ENCODE peak calls at places on chromosomes 4 and X, in ten cellular contexts. One of them, this sample, is unnamed.

GRCh38 chrX:130082244-130083106 is 27.8 kb downstream of the ELF4 start:
- DNase-seq in left lung: peak; percentile 88
- DNase-seq in kidney: peak; percentile 87
- DNase-seq in H1: no peak
- DNase-seq in right lobe of liver: peak; percentile 73
- DNase-seq in retinal pigment epithelial cell: no peak
- DNase-seq in fibroblast of mammary gland: no peak
- DNase-seq in fibroblast of pulmonary artery: no peak
- DNase-seq in tibial artery: peak; percentile 64
- DNase-seq in heart right ventricle: peak; percentile 32
- DNase-seq in this sample: no peak

GRCh38 chr4:88320174-88320779 is 35.9 kb upstream of the PPM1K start:
- DNase-seq in left lung: no peak
- DNase-seq in kidney: no peak
- DNase-seq in H1: no peak
- DNase-seq in right lobe of liver: no peak
- DNase-seq in retinal pigment epithelial cell: peak; percentile 47
- DNase-seq in fibroblast of mammary gland: no peak
- DNase-seq in fibroblast of pulmonary artery: no peak
- DNase-seq in tibial artery: no peak
- DNase-seq in heart right ventricle: no peak
- DNase-seq in this sample: no peak

GRCh38 chr4:65416875-65417274 is 253.4 kb downstream of the EPHA5 start:
- DNase-seq in left lung: no peak
- DNase-seq in kidney: peak; percentile 54
- DNase-seq in H1: no peak
- DNase-seq in right lobe of liver: peak; percentile 74
- DNase-seq in retinal pigment epithelial cell: peak; percentile 91
- DNase-seq in fibroblast of mammary gland: no peak
- DNase-seq in fibroblast of pulmonary artery: peak; percentile 7
- DNase-seq in tibial artery: no peak
- DNase-seq in heart right ventricle: peak; percentile 51
- DNase-seq in this sample: peak; percentile 11

GRCh38 chr4:38696697-38697096 is 32.7 kb downstream of the KLF3 start:
- DNase-seq in left lung: no peak
- DNase-seq in kidney: no peak
- DNase-seq in H1: no peak
- DNase-seq in right lobe of liver: no peak
- DNase-seq in retinal pigment epithelial cell: no peak
- DNase-seq in fibroblast of mammary gland: no peak
- DNase-seq in fibroblast of pulmonary artery: peak; percentile 63
- DNase-seq in tibial artery: no peak
- DNase-seq in heart right ventricle: no peak
- DNase-seq in this sample: no peak

GRCh38 chr4:10312568-10312967 is 144.7 kb downstream of the ZNF518B start:
- DNase-seq in left lung: no peak
- DNase-seq in kidney: no peak
- DNase-seq in H1: no peak
- DNase-seq in right lobe of liver: no peak
- DNase-seq in retinal pigment epithelial cell: no peak
- DNase-seq in fibroblast of mammary gland: no peak
- DNase-seq in fibroblast of pulmonary artery: no peak
- DNase-seq in tibial artery: no peak
- DNase-seq in heart right ventricle: no peak
- DNase-seq in this sample: no peak

GRCh38 chr4:4277531-4277930 is 12.4 kb downstream of the LYAR start:
- DNase-seq in left lung: no peak
- DNase-seq in kidney: no peak
- DNase-seq in H1: no peak
- DNase-seq in right lobe of liver: no peak
- DNase-seq in retinal pigment epithelial cell: no peak
- DNase-seq in fibroblast of mammary gland: no peak
- DNase-seq in fibroblast of pulmonary artery: no peak
- DNase-seq in tibial artery: no peak
- DNase-seq in heart right ventricle: no peak
- DNase-seq in this sample: no peak

GRCh38 chr4:65665951-65666523 is 4.3 kb downstream of the EPHA5 start:
- DNase-seq in left lung: no peak
- DNase-seq in kidney: no peak
- DNase-seq in H1: no peak
- DNase-seq in right lobe of liver: no peak
- DNase-seq in retinal pigment epithelial cell: no peak
- DNase-seq in fibroblast of mammary gland: peak; percentile 6
- DNase-seq in fibroblast of pulmonary artery: no peak
- DNase-seq in tibial artery: no peak
- DNase-seq in heart right ventricle: no peak
- DNase-seq in this sample: no peak

GRCh38 chr4:16196482-16197393 is 29.5 kb downstream of the TAPT1 start:
- DNase-seq in left lung: no peak
- DNase-seq in kidney: no peak
- DNase-seq in H1: no peak
- DNase-seq in right lobe of liver: no peak
- DNase-seq in retinal pigment epithelial cell: no peak
- DNase-seq in fibroblast of mammary gland: peak; percentile 56
- DNase-seq in fibroblast of pulmonary artery: peak; percentile 73
- DNase-seq in tibial artery: no peak
- DNase-seq in heart right ventricle: peak; percentile 31
- DNase-seq in this sample: peak; percentile 25

GRCh38 chr4:42490015-42490414 is 92.7 kb downstream of the SHISA3 start:
- DNase-seq in left lung: no peak
- DNase-seq in kidney: no peak
- DNase-seq in H1: no peak
- DNase-seq in right lobe of liver: no peak
- DNase-seq in retinal pigment epithelial cell: no peak
- DNase-seq in fibroblast of mammary gland: no peak
- DNase-seq in fibroblast of pulmonary artery: no peak
- DNase-seq in tibial artery: no peak
- DNase-seq in heart right ventricle: no peak
- DNase-seq in this sample: no peak

GRCh38 chrX:40514376-40514775 is 66.4 kb upstream of the ATP6AP2 start:
- DNase-seq in left lung: no peak
- DNase-seq in kidney: no peak
- DNase-seq in H1: no peak
- DNase-seq in right lobe of liver: no peak
- DNase-seq in retinal pigment epithelial cell: no peak
- DNase-seq in fibroblast of mammary gland: no peak
- DNase-seq in fibroblast of pulmonary artery: no peak
- DNase-seq in tibial artery: no peak
- DNase-seq in heart right ventricle: no peak
- DNase-seq in this sample: no peak

GRCh38 chr4:118989098-118990080 is 100.7 kb downstream of the SYNPO2 start:
- DNase-seq in left lung: no peak
- DNase-seq in kidney: no peak
- DNase-seq in H1: no peak
- DNase-seq in right lobe of liver: no peak
- DNase-seq in retinal pigment epithelial cell: peak; percentile 18
- DNase-seq in fibroblast of mammary gland: peak; percentile 92
- DNase-seq in fibroblast of pulmonary artery: peak; percentile 56
- DNase-seq in tibial artery: no peak
- DNase-seq in heart right ventricle: no peak
- DNase-seq in this sample: peak; percentile 76

GRCh38 chrX:150489359-150490015 is 78.9 kb upstream of the MTM1 start:
- DNase-seq in left lung: no peak
- DNase-seq in kidney: no peak
- DNase-seq in H1: no peak
- DNase-seq in right lobe of liver: no peak
- DNase-seq in retinal pigment epithelial cell: no peak
- DNase-seq in fibroblast of mammary gland: no peak
- DNase-seq in fibroblast of pulmonary artery: peak; percentile 21
- DNase-seq in tibial artery: no peak
- DNase-seq in heart right ventricle: no peak
- DNase-seq in this sample: no peak

GRCh38 chrX:15349046-15349445 is 13.7 kb upstream of the PIGA start:
- DNase-seq in left lung: no peak
- DNase-seq in kidney: no peak
- DNase-seq in H1: no peak
- DNase-seq in right lobe of liver: no peak
- DNase-seq in retinal pigment epithelial cell: no peak
- DNase-seq in fibroblast of mammary gland: peak; percentile 79
- DNase-seq in fibroblast of pulmonary artery: peak; percentile 80
- DNase-seq in tibial artery: no peak
- DNase-seq in heart right ventricle: peak; percentile 32
- DNase-seq in this sample: no peak

GRCh38 chr4:76208005-76208765 is 5.4 kb downstream of the SCARB2 start:
- DNase-seq in left lung: peak; percentile 80
- DNase-seq in kidney: peak; percentile 91
- DNase-seq in H1: no peak
- DNase-seq in right lobe of liver: peak; percentile 90
- DNase-seq in retinal pigment epithelial cell: no peak
- DNase-seq in fibroblast of mammary gland: peak; percentile 93
- DNase-seq in fibroblast of pulmonary artery: peak; percentile 94
- DNase-seq in tibial artery: peak; percentile 89
- DNase-seq in heart right ventricle: peak; percentile 89
- DNase-seq in this sample: peak; percentile 75

GRCh38 chr4:153333874-153334273 is 10.6 kb upstream of the MND1 start:
- DNase-seq in left lung: no peak
- DNase-seq in kidney: no peak
- DNase-seq in H1: no peak
- DNase-seq in right lobe of liver: no peak
- DNase-seq in retinal pigment epithelial cell: no peak
- DNase-seq in fibroblast of mammary gland: peak; percentile 11
- DNase-seq in fibroblast of pulmonary artery: no peak
- DNase-seq in tibial artery: no peak
- DNase-seq in heart right ventricle: no peak
- DNase-seq in this sample: no peak

GRCh38 chr4:52709155-52709554 is 42.1 kb downstream of the ERVMER34-1 start:
- DNase-seq in left lung: no peak
- DNase-seq in kidney: no peak
- DNase-seq in H1: no peak
- DNase-seq in right lobe of liver: no peak
- DNase-seq in retinal pigment epithelial cell: no peak
- DNase-seq in fibroblast of mammary gland: no peak
- DNase-seq in fibroblast of pulmonary artery: no peak
- DNase-seq in tibial artery: no peak
- DNase-seq in heart right ventricle: no peak
- DNase-seq in this sample: no peak

GRCh38 chr4:153643406-153644016 is 40.6 kb upstream of the TLR2 start:
- DNase-seq in left lung: no peak
- DNase-seq in kidney: no peak
- DNase-seq in H1: no peak
- DNase-seq in right lobe of liver: no peak
- DNase-seq in retinal pigment epithelial cell: no peak
- DNase-seq in fibroblast of mammary gland: peak; percentile 56
- DNase-seq in fibroblast of pulmonary artery: peak; percentile 54
- DNase-seq in tibial artery: no peak
- DNase-seq in heart right ventricle: no peak
- DNase-seq in this sample: no peak

GRCh38 chrX:41734530-41734929 is 10.5 kb downstream of the GPR82 start:
- DNase-seq in left lung: no peak
- DNase-seq in kidney: no peak
- DNase-seq in H1: no peak
- DNase-seq in right lobe of liver: no peak
- DNase-seq in retinal pigment epithelial cell: no peak
- DNase-seq in fibroblast of mammary gland: peak; percentile 40
- DNase-seq in fibroblast of pulmonary artery: peak; percentile 33
- DNase-seq in tibial artery: no peak
- DNase-seq in heart right ventricle: no peak
- DNase-seq in this sample: no peak

GRCh38 chrX:23503835-23504539 is 163.3 kb upstream of the PRDX4 start:
- DNase-seq in left lung: peak; percentile 41
- DNase-seq in kidney: peak; percentile 87
- DNase-seq in H1: no peak
- DNase-seq in right lobe of liver: peak; percentile 64
- DNase-seq in retinal pigment epithelial cell: peak; percentile 78
- DNase-seq in fibroblast of mammary gland: peak; percentile 87
- DNase-seq in fibroblast of pulmonary artery: peak; percentile 73
- DNase-seq in tibial artery: peak; percentile 91
- DNase-seq in heart right ventricle: peak; percentile 57
- DNase-seq in this sample: peak; percentile 80

GRCh38 chr4:48546336-48546735 is 56.3 kb downstream of the ZAR1 start:
- DNase-seq in left lung: no peak
- DNase-seq in kidney: no peak
- DNase-seq in H1: no peak
- DNase-seq in right lobe of liver: no peak
- DNase-seq in retinal pigment epithelial cell: no peak
- DNase-seq in fibroblast of mammary gland: peak; percentile 57
- DNase-seq in fibroblast of pulmonary artery: peak; percentile 63
- DNase-seq in tibial artery: no peak
- DNase-seq in heart right ventricle: no peak
- DNase-seq in this sample: no peak

GRCh38 chr4:2417196-2417764 is 1.2 kb downstream of the ZFYVE28 start:
- DNase-seq in left lung: peak; percentile 77
- DNase-seq in kidney: peak; percentile 76
- DNase-seq in H1: no peak
- DNase-seq in right lobe of liver: no peak
- DNase-seq in retinal pigment epithelial cell: no peak
- DNase-seq in fibroblast of mammary gland: no peak
- DNase-seq in fibroblast of pulmonary artery: no peak
- DNase-seq in tibial artery: no peak
- DNase-seq in heart right ventricle: no peak
- DNase-seq in this sample: no peak

GRCh38 chrX:79336869-79337815 is 30.0 kb downstream of the ITM2A start:
- DNase-seq in left lung: no peak
- DNase-seq in kidney: no peak
- DNase-seq in H1: no peak
- DNase-seq in right lobe of liver: no peak
- DNase-seq in retinal pigment epithelial cell: no peak
- DNase-seq in fibroblast of mammary gland: no peak
- DNase-seq in fibroblast of pulmonary artery: no peak
- DNase-seq in tibial artery: no peak
- DNase-seq in heart right ventricle: no peak
- DNase-seq in this sample: no peak
- H3K4me3 ChIP-seq in left lung: no peak overlapping the region
- H3K4me3 ChIP-seq in kidney: no peak overlapping the region
- H3K4me3 ChIP-seq in H1: no peak overlapping the region
- H3K4me3 ChIP-seq in right lobe of liver: no peak overlapping the region
- H3K4me3 ChIP-seq in retinal pigment epithelial cell: no peak overlapping the region
- H3K4me3 ChIP-seq in fibroblast of mammary gland: no peak overlapping the region
- H3K4me3 ChIP-seq in fibroblast of pulmonary artery: no peak overlapping the region
- H3K4me3 ChIP-seq in tibial artery: no peak overlapping the region
- H3K4me3 ChIP-seq in heart right ventricle: peak overlapping the region; percentile 35
- H3K4me3 ChIP-seq in this sample: no peak overlapping the region

GRCh38 chr4:139266208-139266582 is 13.8 kb downstream of the MGARP start:
- DNase-seq in left lung: no peak
- DNase-seq in kidney: no peak
- DNase-seq in H1: no peak
- DNase-seq in right lobe of liver: no peak
- DNase-seq in retinal pigment epithelial cell: no peak
- DNase-seq in fibroblast of mammary gland: no peak
- DNase-seq in fibroblast of pulmonary artery: no peak
- DNase-seq in tibial artery: no peak
- DNase-seq in heart right ventricle: no peak
- DNase-seq in this sample: no peak
- H3K4me3 ChIP-seq in left lung: peak overlapping the region; percentile 22
- H3K4me3 ChIP-seq in kidney: peak overlapping the region; percentile 70
- H3K4me3 ChIP-seq in H1: no peak overlapping the region
- H3K4me3 ChIP-seq in right lobe of liver: peak overlapping the region; percentile 35
- H3K4me3 ChIP-seq in retinal pigment epithelial cell: peak overlapping the region; percentile 48
- H3K4me3 ChIP-seq in fibroblast of mammary gland: peak overlapping the region; percentile 52
- H3K4me3 ChIP-seq in fibroblast of pulmonary artery: peak overlapping the region; percentile 49
- H3K4me3 ChIP-seq in tibial artery: peak overlapping the region; percentile 44
- H3K4me3 ChIP-seq in heart right ventricle: peak overlapping the region; percentile 48
- H3K4me3 ChIP-seq in this sample: peak overlapping the region; percentile 31

GRCh38 chrX:24954732-24955131 is 61.0 kb downstream of the ARX start:
- DNase-seq in left lung: no peak
- DNase-seq in kidney: no peak
- DNase-seq in H1: no peak
- DNase-seq in right lobe of liver: no peak
- DNase-seq in retinal pigment epithelial cell: no peak
- DNase-seq in fibroblast of mammary gland: no peak
- DNase-seq in fibroblast of pulmonary artery: no peak
- DNase-seq in tibial artery: no peak
- DNase-seq in heart right ventricle: no peak
- DNase-seq in this sample: no peak
- H3K4me3 ChIP-seq in left lung: no peak overlapping the region
- H3K4me3 ChIP-seq in kidney: no peak overlapping the region
- H3K4me3 ChIP-seq in H1: no peak overlapping the region
- H3K4me3 ChIP-seq in right lobe of liver: no peak overlapping the region
- H3K4me3 ChIP-seq in retinal pigment epithelial cell: no peak overlapping the region
- H3K4me3 ChIP-seq in fibroblast of mammary gland: no peak overlapping the region
- H3K4me3 ChIP-seq in fibroblast of pulmonary artery: no peak overlapping the region
- H3K4me3 ChIP-seq in tibial artery: no peak overlapping the region
- H3K4me3 ChIP-seq in heart right ventricle: no peak overlapping the region
- H3K4me3 ChIP-seq in this sample: no peak overlapping the region

GRCh38 chrX:63784346-63784901 is 590 bp downstream of the ARHGEF9 start:
- DNase-seq in left lung: no peak
- DNase-seq in kidney: no peak
- DNase-seq in H1: no peak
- DNase-seq in right lobe of liver: no peak
- DNase-seq in retinal pigment epithelial cell: no peak
- DNase-seq in fibroblast of mammary gland: no peak
- DNase-seq in fibroblast of pulmonary artery: no peak
- DNase-seq in tibial artery: no peak
- DNase-seq in heart right ventricle: no peak
- DNase-seq in this sample: no peak
- H3K4me3 ChIP-seq in left lung: peak overlapping the region; percentile 16
- H3K4me3 ChIP-seq in kidney: peak overlapping the region; percentile 62
- H3K4me3 ChIP-seq in H1: peak overlapping the region; percentile 75
- H3K4me3 ChIP-seq in right lobe of liver: peak overlapping the region; percentile 33
- H3K4me3 ChIP-seq in retinal pigment epithelial cell: peak overlapping the region; percentile 50
- H3K4me3 ChIP-seq in fibroblast of mammary gland: peak overlapping the region; percentile 20
- H3K4me3 ChIP-seq in fibroblast of pulmonary artery: peak overlapping the region; percentile 34
- H3K4me3 ChIP-seq in tibial artery: peak overlapping the region; percentile 61
- H3K4me3 ChIP-seq in heart right ventricle: peak overlapping the region; percentile 55
- H3K4me3 ChIP-seq in this sample: peak overlapping the region; percentile 42

This sample was measured in skeletal muscle cell.